ENCODE peak calls at places on chromosomes 12 and 14, in six cellular contexts. G, S, D, Q, R and Z are unnamed samples.
A peak's percentile ranks its signal among the peaks of the same experiment; 100 is the strongest.

GRCh38 chr14:54556535-54556934 is 10.4 kb upstream of the SAMD4A start:
- DNase-seq in S (no peak), R (no peak), D (no peak), Q (no peak), G (no peak), Z (no peak)

GRCh38 chr14:101017209-101017608 is 113.7 kb upstream of the RTL1 start:
- DNase-seq in G (peak; percentile 11), S (peak; percentile 15), R (no peak), D (no peak), Q (no peak), Z (no peak)

GRCh38 chr12:93468008-93468371 is 676 bp downstream of the MRPL42 start:
- DNase-seq in Q (no peak), R (no peak), S (no peak), D (no peak), G (no peak), Z (no peak)

GRCh38 chr12:130438711-130439110 is 101.0 kb downstream of the PIWIL1 start:
- DNase-seq in G (peak; percentile 23), R (no peak), S (no peak), Q (no peak), D (no peak), Z (no peak)

GRCh38 chr14:99378782-99379214 is 101.9 kb downstream of the SETD3 start:
- DNase-seq in R (no peak), Q (no peak), S (no peak), G (no peak), D (peak; percentile 33), Z (peak; percentile 23)

GRCh38 chr14:72906316-72906715 is 12.4 kb upstream of the DPF3 start:
- DNase-seq in S (no peak), Q (no peak), R (no peak), D (no peak), G (no peak), Z (no peak)

GRCh38 chr14:50038398-50039119 is 77.8 kb downstream of the VCPKMT start:
- DNase-seq in Q (peak; percentile 45), R (peak; percentile 40), D (no peak), S (no peak), G (no peak), Z (peak; percentile 83)

GRCh38 chr12:52506858-52507715 is 13.1 kb downstream of the KRT5 start:
- DNase-seq in S (no peak), D (no peak), R (no peak), G (no peak), Q (no peak), Z (no peak)

GRCh38 chr12:28569698-28570411 is 379.6 kb downstream of the CCDC91 start:
- DNase-seq in S (no peak), R (no peak), G (no peak), D (no peak), Q (peak; percentile 31), Z (no peak)

GRCh38 chr12:19726122-19726521 is 286.8 kb downstream of the AEBP2 start:
- DNase-seq in R (no peak), D (no peak), Q (no peak), S (no peak), G (no peak), Z (no peak)

GRCh38 chr14:30872602-30873001 is 1.8 kb upstream of the COCH start:
- DNase-seq in G (no peak), R (no peak), D (no peak), Q (no peak), S (no peak), Z (no peak)

GRCh38 chr12:14946162-14946561 is 7.8 kb upstream of the ERP27 start:
- DNase-seq in S (no peak), D (no peak), Q (no peak), G (no peak), R (no peak), Z (no peak)

GRCh38 chr14:23478109-23478698 is 8.7 kb downstream of the NGDN start:
- DNase-seq in D (peak; percentile 68), R (peak; percentile 46), Q (peak; percentile 44), S (no peak), G (no peak), Z (peak; percentile 25)

GRCh38 chr12:53743277-53744129 is 8.3 kb downstream of the CISTR start:
- DNase-seq in S (no peak), D (peak; percentile 57), Q (peak; percentile 48), G (no peak), R (peak; percentile 12), Z (no peak)

GRCh38 chr14:101175731-101176534 is 272.4 kb upstream of the RTL1 start:
- DNase-seq in S (no peak), D (no peak), G (no peak), Q (peak; percentile 7), R (no peak), Z (no peak)

GRCh38 chr14:68795602-68796417 is 2.9 kb upstream of the ZFP36L1 start:
- DNase-seq in S (no peak), R (peak; percentile 82), G (peak; percentile 83), D (peak; percentile 54), Q (peak; percentile 87), Z (no peak)

GRCh38 chr12:54497883-54498282 is 331 bp downstream of the NCKAP1L start:
- DNase-seq in Q (no peak), G (no peak), R (no peak), D (no peak), S (no peak), Z (no peak)

GRCh38 chr14:53355581-53356112 is 202.5 kb upstream of the DDHD1 start:
- DNase-seq in S (no peak), R (no peak), Q (peak; percentile 18), D (no peak), G (no peak), Z (peak; percentile 36)

GRCh38 chr12:47870175-47870781 is 34.5 kb downstream of the VDR start:
- DNase-seq in Q (no peak), R (peak; percentile 65), D (peak; percentile 58), G (no peak), S (no peak), Z (no peak)

GRCh38 chr12:128266559-128267245 is at the start of gene TMEM132C:
- DNase-seq in D (no peak), R (no peak), G (no peak), S (no peak), Q (no peak), Z (no peak)

GRCh38 chr12:10220398-10221077 is 7.9 kb downstream of the GABARAPL1 start:
- DNase-seq in S (peak; percentile 80), D (no peak), R (peak; percentile 87), G (no peak), Q (peak; percentile 83), Z (no peak)

GRCh38 chr14:51658441-51659173 is 6.9 kb downstream of the FRMD6 start:
- DNase-seq in R (no peak), D (no peak), Q (no peak), S (no peak), G (no peak), Z (no peak)

GRCh38 chr12:6132496-6132895 is 8.0 kb upstream of the VWF start:
- DNase-seq in D (no peak), Q (no peak), R (no peak), S (no peak), G (peak; percentile 34), Z (no peak)

GRCh38 chr14:90846511-90846910 is 30.3 kb upstream of the TTC7B start:
- DNase-seq in D (no peak), G (no peak), S (no peak), R (no peak), Q (no peak), Z (peak; percentile 48)

GRCh38 chr12:58656254-58657009 is 263.9 kb downstream of the LRIG3 start:
- DNase-seq in D (no peak), S (no peak), R (no peak), Q (no peak), G (no peak), Z (no peak)

GRCh38 chr12:42643881-42644579 is 54.5 kb upstream of the PRICKLE1 start:
- DNase-seq in S (no peak), R (no peak), G (no peak), D (no peak), Q (no peak), Z (no peak)

GRCh38 chr12:5494343-5494742 is 62.4 kb downstream of the NTF3 start:
- DNase-seq in R (no peak), S (no peak), D (no peak), Q (no peak), G (no peak), Z (no peak)

GRCh38 chr12:103538397-103538796 is 42.6 kb upstream of the C12orf42 start:
- DNase-seq in D (no peak), Q (no peak), R (no peak), G (no peak), S (no peak), Z (no peak)

GRCh38 chr14:94174622-94175402 is 690 bp downstream of the PPP4R4 start:
- DNase-seq in S (no peak), G (peak; percentile 66), D (peak; percentile 24), R (no peak), Q (peak; percentile 36), Z (no peak)

GRCh38 chr12:122322501-122322900 is 56.2 kb upstream of the VPS33A start:
- DNase-seq in G (no peak), Q (no peak), D (no peak), S (no peak), R (no peak), Z (no peak)

GRCh38 chr12:122318607-122319311 is 52.5 kb upstream of the VPS33A start:
- DNase-seq in S (no peak), G (no peak), R (peak; percentile 43), Q (no peak), D (no peak), Z (no peak)

GRCh38 chr12:122323311-122324019 is 57.2 kb upstream of the VPS33A start:
- DNase-seq in R (no peak), D (no peak), S (no peak), G (no peak), Q (no peak), Z (no peak)

DNA sequence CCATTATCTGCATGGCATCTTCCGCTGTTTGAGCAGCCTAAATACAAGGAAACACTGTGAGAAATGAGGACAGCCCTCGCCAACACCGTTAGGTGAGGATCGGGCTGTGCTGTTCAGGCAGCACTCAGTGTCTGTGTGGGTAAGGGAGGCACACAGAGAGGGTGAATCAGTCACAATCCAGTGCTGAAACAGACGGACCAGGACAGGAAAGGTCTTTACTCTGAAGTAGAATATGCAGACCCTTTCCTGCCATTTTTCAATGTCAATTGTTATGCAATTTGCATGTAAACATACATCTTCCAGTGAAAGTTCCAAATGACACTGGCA is 53.0 kb upstream of the VPS33A start:
- DNase-seq in S (no peak), D (no peak), G (no peak), Q (no peak), R (no peak), Z (no peak)
- H3K36me3 ChIP-seq in S (peaks cover 8% of the 10 kb centered on the region), D (no peaks in the 10 kb centered on the region), G (peaks cover 52% of the 10 kb centered on the region), Q (no peaks in the 10 kb centered on the region), R (peaks cover 36% of the 10 kb centered on the region), Z (peaks cover 28% of the 10 kb centered on the region)

GRCh38 chr14:71054706-71055105 is 147.4 kb downstream of the PCNX1 start:
- DNase-seq in Q (no peak), G (no peak), S (no peak), D (no peak), R (no peak), Z (no peak)
- TF ChIP-seq CTCF in Q (no peak), G (no peak), S (no peak), D (no peak), R (no peak), Z (no peak)

GRCh38 chr14:64442300-64442988 is 22.9 kb upstream of the AKAP5 start:
- DNase-seq in S (no peak), D (peak; percentile 49), G (no peak), Q (peak; percentile 30), R (peak; percentile 40), Z (no peak)
- H3K36me3 ChIP-seq in S (no peaks in the 10 kb centered on the region), D (peaks cover 74% of the 10 kb centered on the region), G (peaks cover 94% of the 10 kb centered on the region), Q (no peaks in the 10 kb centered on the region), R (peaks cover under 1% of the 10 kb centered on the region), Z (peaks cover 45% of the 10 kb centered on the region)

DNA sequence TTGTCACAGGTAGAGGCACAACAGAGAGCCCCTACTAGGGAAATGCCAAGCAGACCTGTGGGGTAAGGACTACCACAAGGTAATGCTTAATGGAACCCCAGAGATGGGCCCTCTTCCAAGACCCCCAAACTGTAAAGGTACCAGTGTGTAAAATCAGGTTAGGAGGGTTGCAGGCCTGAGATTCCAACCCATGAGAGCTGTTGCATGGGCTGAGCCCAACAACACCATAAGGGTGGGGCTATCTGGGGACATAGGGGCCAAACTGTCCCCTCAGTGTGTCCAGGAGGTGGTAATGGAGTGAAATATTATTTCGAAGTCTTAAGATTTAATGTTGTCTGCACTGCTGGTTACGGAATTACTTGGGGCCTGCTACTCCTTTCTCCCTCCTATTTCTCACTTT is 620.2 kb downstream of the ETNK1 start:
- DNase-seq in S (no peak), R (no peak), G (no peak), D (no peak), Q (no peak), Z (no peak)
- TF ChIP-seq CTCF in S (no peak), R (no peak), G (no peak), D (no peak), Q (no peak), Z (no peak)